ENCODE peak calls at places on chromosomes 13 and 19, in seven cellular contexts. O is GM23338; P is K562; K is stimulated activated CD4-positive, alpha-beta T cell treated with anti-CD3 and anti-CD28 coated beads, Interleukin-12 subunit alpha, Interleukin-12 subunit beta, amount 100 ng/mL, for 24 hours; Z is naive thymus-derived CD8-positive, alpha-beta T cell; E is mucosa of descending colon; Q is activated gamma-delta T cell treated with Interleukin-2 at 50 U/mL for 16 hours. R is an unnamed sample.

GRCh38 chr13:99356216-99357089 is 49.3 kb upstream of the GPR183 start:
- DNase-seq in O (no peak), P (peak), K (no peak), Z (peak), E (no peak), Q (peak), R (no peak)

GRCh38 chr19:46812898-46813569 is 24.6 kb upstream of the SLC1A5 start:
- DNase-seq in O (no peak), P (peak), K (no peak), Z (no peak), E (no peak), Q (no peak), R (peak)

GRCh38 chr13:46685006-46685730 is 111.8 kb downstream of the ESD start:
- DNase-seq in O (no peak), P (no peak), K (no peak), Z (no peak), E (no peak), Q (no peak), R (no peak)

GRCh38 chr19:9917322-9917721 is 19.0 kb downstream of the OLFM2 start:
- DNase-seq in O (peak), P (peak), K (no peak), Z (no peak), E (no peak), Q (no peak), R (peak)

GRCh38 chr19:607301-608154 is 17.8 kb downstream of the HCN2 start:
- DNase-seq in O (no peak), P (no peak), K (no peak), Z (no peak), E (no peak), Q (no peak), R (no peak)

GRCh38 chr19:55132453-55133129 is 15.2 kb upstream of the PPP1R12C start:
- DNase-seq in O (peak), P (no peak), K (no peak), Z (no peak), E (no peak), Q (no peak), R (no peak)

GRCh38 chr19:18650468-18651001 is 13.7 kb downstream of the KLHL26 start:
- DNase-seq in O (no peak), P (peak), K (no peak), Z (no peak), E (peak), Q (no peak), R (peak)

GRCh38 chr19:33795370-33796163 is 1.1 kb upstream of the KCTD15 start:
- DNase-seq in O (peak), P (peak), K (peak), Z (peak), E (peak), Q (no peak), R (peak)

GRCh38 chr19:2302319-2303208 is 5.4 kb downstream of the LINGO3 start:
- DNase-seq in O (peak), P (peak), K (no peak), Z (no peak), E (no peak), Q (no peak), R (peak)

GRCh38 chr19:14509382-14509781 is 8.8 kb downstream of the DNAJB1 start:
- DNase-seq in O (no peak), P (no peak), K (no peak), Z (no peak), E (no peak), Q (no peak), R (no peak)

GRCh38 chr13:98972627-98973026 is 5.2 kb downstream of the DOCK9 start:
- DNase-seq in O (no peak), P (no peak), K (no peak), Z (no peak), E (no peak), Q (no peak), R (no peak)

GRCh38 chr19:14562660-14563589 is 8.9 kb downstream of the NDUFB7 start:
- DNase-seq in O (peak), P (no peak), K (no peak), Z (no peak), E (no peak), Q (no peak), R (no peak)

GRCh38 chr19:46862504-46862835 is 1.7 kb downstream of the ARHGAP35 start:
- DNase-seq in O (no peak), P (no peak), K (no peak), Z (no peak), E (no peak), Q (no peak), R (no peak)

GRCh38 chr13:53150568-53150967 is 122.0 kb downstream of the OLFM4 start:
- DNase-seq in O (no peak), P (no peak), K (no peak), Z (no peak), E (no peak), Q (no peak), R (peak)

GRCh38 chr19:2613507-2614295 is 88.8 kb downstream of the GNG7 start:
- DNase-seq in O (peak), P (peak), K (peak), Z (peak), E (no peak), Q (peak), R (no peak)

GRCh38 chr19:1026189-1027019 is at the start of gene CNN2:
- DNase-seq in O (peak), P (peak), K (peak), Z (peak), E (peak), Q (peak), R (peak)

GRCh38 chr13:97122381-97122996 is 99.6 kb upstream of the MBNL2 start:
- DNase-seq in O (no peak), P (no peak), K (no peak), Z (no peak), E (no peak), Q (no peak), R (no peak)

GRCh38 chr13:66312312-66313087 is 917.6 kb downstream of the PCDH9 start:
- DNase-seq in O (no peak), P (no peak), K (no peak), Z (no peak), E (no peak), Q (no peak), R (peak)

GRCh38 chr13:91242652-91243051 is 104.8 kb upstream of the MIR17HG start:
- DNase-seq in O (no peak), P (no peak), K (no peak), Z (no peak), E (no peak), Q (no peak), R (no peak)

GRCh38 chr19:21603431-21604153 is 98.2 kb downstream of the ZNF429 start:
- DNase-seq in O (peak), P (peak), K (no peak), Z (no peak), E (no peak), Q (no peak), R (no peak)

GRCh38 chr13:99982741-99983400 is 1.3 kb downstream of the ZIC2 start:
- DNase-seq in O (peak), P (peak), K (no peak), Z (no peak), E (no peak), Q (no peak), R (no peak)

GRCh38 chr13:60260440-60260839 is 96.7 kb upstream of the DIAPH3 start:
- DNase-seq in O (peak), P (peak), K (no peak), Z (no peak), E (no peak), Q (no peak), R (no peak)

GRCh38 chr19:13864223-13864512 is 12.8 kb upstream of the NANOS3 start:
- DNase-seq in O (no peak), P (no peak), K (no peak), Z (no peak), E (no peak), Q (no peak), R (no peak)

GRCh38 chr13:49585220-49586157 is at the start of gene RCBTB1:
- DNase-seq in O (peak), P (peak), K (peak), Z (peak), E (peak), Q (peak), R (peak)

GRCh38 chr19:7868326-7868670 is 5.9 kb downstream of the PRR36 start:
- DNase-seq in O (peak), P (no peak), K (no peak), Z (no peak), E (peak), Q (no peak), R (no peak)

GRCh38 chr19:5926641-5927438 is 12.8 kb downstream of the CAPS start:
- DNase-seq in O (no peak), P (no peak), K (no peak), Z (no peak), E (no peak), Q (no peak), R (no peak)

GRCh38 chr13:33006646-33007045 is 9.6 kb upstream of the KL start:
- DNase-seq in O (no peak), P (no peak), K (no peak), Z (no peak), E (no peak), Q (no peak), R (no peak)

GRCh38 chr19:41426952-41427646 is at the start of gene B3GNT8:
- DNase-seq in O (peak), P (peak), K (peak), Z (no peak), E (peak), Q (peak), R (peak)

GRCh38 chr19:48510421-48511268 is 990 bp downstream of the LMTK3 start:
- DNase-seq in O (peak), P (peak), K (peak), Z (peak), E (peak), Q (peak), R (peak)

GRCh38 chr13:82245860-82246259 is 1636.4 kb downstream of the SLITRK1 start:
- DNase-seq in O (no peak), P (no peak), K (no peak), Z (no peak), E (no peak), Q (no peak), R (no peak)

GRCh38 chr13:111539791-111540446 is 219.5 kb downstream of the TEX29 start:
- DNase-seq in O (peak), P (no peak), K (no peak), Z (no peak), E (no peak), Q (no peak), R (no peak)

GRCh38 chr19:17296278-17296677 is 6.9 kb downstream of the ABHD8 start:
- DNase-seq in O (no peak), P (no peak), K (no peak), Z (no peak), E (no peak), Q (no peak), R (no peak)

GRCh38 chr13:113863511-113864302 is at the start of gene GAS6:
- DNase-seq in O (peak), P (peak), K (no peak), Z (no peak), E (peak), Q (no peak), R (peak)

GRCh38 chr13:33918199-33918932 is 100.4 kb downstream of the RFC3 start:
- DNase-seq in O (no peak), P (no peak), K (no peak), Z (no peak), E (no peak), Q (no peak), R (no peak)

GRCh38 chr19:13163609-13164364 is 13.6 kb downstream of the IER2 start:
- DNase-seq in O (peak), P (peak), K (no peak), Z (no peak), E (peak), Q (peak), R (peak)

GRCh38 chr19:47035495-47036232 is 12.8 kb downstream of the TMEM160 start:
- DNase-seq in O (peak), P (peak), K (peak), Z (peak), E (peak), Q (peak), R (peak)

GRCh38 chr19:48636859-48637448 is at the start of gene DBP:
- DNase-seq in O (peak), P (peak), K (no peak), Z (peak), E (peak), Q (peak), R (peak)

GRCh38 chr13:84433024-84433423 is 550.8 kb upstream of the SLITRK1 start:
- DNase-seq in O (no peak), P (no peak), K (no peak), Z (no peak), E (no peak), Q (no peak), R (no peak)

R was measured in body of pancreas.